ENCODE peak calls at places on chromosomes 11 and 22, in six cellular contexts. D is CD4-positive, alpha-beta T cell; Z is DMS153; P is activated T-helper 1 cell treated with Interleukin-2 at 50 U/mL for 16 hours; J is Calu3; M is SK-N-SH. V is an unnamed sample.
A peak's percentile ranks its signal among the peaks of the same experiment; 100 is the strongest.

GRCh38 chr11:69840371-69841169 is 21.4 kb upstream of the FGF3 start:
- DNase-seq in Z (no peak), D (no peak), M (no peak), J (peak; percentile 88), P (no peak), V (peak; percentile 37)

GRCh38 chr11:118434553-118435232 is 1.6 kb upstream of the KMT2A start:
- DNase-seq in M (no peak), D (peak; percentile 5), Z (no peak), J (peak; percentile 22), P (no peak), V (peak; percentile 69)

GRCh38 chr11:132644511-132644910 is 887.8 kb downstream of the OPCML start:
- DNase-seq in Z (peak; percentile 87), P (no peak), M (peak; percentile 10), D (no peak), J (no peak), V (no peak)

GRCh38 chr22:45488764-45489370 is 13.8 kb upstream of the FBLN1 start:
- DNase-seq in J (no peak), Z (no peak), P (no peak), M (no peak), D (no peak), V (no peak)

GRCh38 chr11:36073411-36074203 is 129.7 kb downstream of the LDLRAD3 start:
- DNase-seq in Z (no peak), D (no peak), M (peak; percentile 69), P (no peak), J (no peak), V (no peak)

GRCh38 chr11:10181811-10182210 is 112.2 kb downstream of the SBF2 start:
- DNase-seq in J (no peak), Z (no peak), P (no peak), M (peak; percentile 21), D (no peak), V (no peak)

GRCh38 chr11:122517403-122518379 is 137.8 kb upstream of the UBASH3B start:
- DNase-seq in D (no peak), M (no peak), P (no peak), J (no peak), Z (no peak), V (no peak)

GRCh38 chr11:26283852-26284421 is 48.0 kb upstream of the ANO3 start:
- DNase-seq in D (no peak), M (no peak), P (no peak), Z (no peak), J (no peak), V (no peak)

GRCh38 chr11:22920939-22921565 is 60.8 kb upstream of the CCDC179 start:
- DNase-seq in D (no peak), M (peak; percentile 39), Z (peak; percentile 3), J (peak; percentile 41), P (no peak), V (peak; percentile 49)

GRCh38 chr22:45521178-45521577 is 18.5 kb downstream of the FBLN1 start:
- DNase-seq in D (no peak), Z (no peak), M (no peak), J (no peak), P (no peak), V (no peak)

GRCh38 chr11:77371646-77372045 is 70.2 kb upstream of the GDPD4 start:
- DNase-seq in P (no peak), M (no peak), D (no peak), Z (no peak), J (no peak), V (no peak)

GRCh38 chr11:124199702-124200101 is 16.6 kb downstream of the OR10D3 start:
- DNase-seq in D (no peak), M (no peak), J (no peak), P (no peak), Z (peak; percentile 57), V (no peak)

GRCh38 chr11:17560281-17561110 is 13.4 kb downstream of the OTOG start:
- DNase-seq in Z (no peak), M (no peak), J (no peak), D (no peak), P (no peak), V (peak; percentile 92)

GRCh38 chr22:23240639-23241389 is 60.5 kb downstream of the BCR start:
- DNase-seq in J (peak; percentile 24), P (no peak), Z (no peak), D (no peak), M (peak; percentile 57), V (peak; percentile 50)

GRCh38 chr22:19448739-19449421 is 1.4 kb upstream of the C22orf39 start:
- DNase-seq in J (no peak), Z (no peak), D (no peak), P (no peak), M (no peak), V (no peak)

GRCh38 chr22:46857142-46857825 is 94.8 kb downstream of the TBC1D22A start:
- DNase-seq in M (no peak), J (no peak), D (no peak), P (no peak), Z (no peak), V (no peak)

GRCh38 chr22:19983701-19984100 is 32.9 kb downstream of the ARVCF start:
- DNase-seq in M (no peak), J (no peak), P (no peak), D (no peak), Z (no peak), V (no peak)

GRCh38 chr11:48182860-48183526 is 33.6 kb upstream of the OR4B1 start:
- DNase-seq in P (no peak), D (no peak), Z (no peak), M (no peak), J (no peak), V (no peak)

GRCh38 chr11:9906043-9906791 is 242.3 kb downstream of the SWAP70 start:
- DNase-seq in M (no peak), Z (no peak), D (no peak), P (no peak), J (no peak), V (peak; percentile 88)

GRCh38 chr11:9214765-9215164 is 50.4 kb downstream of the DENND5A start:
- DNase-seq in M (no peak), D (no peak), Z (no peak), J (peak; percentile 5), P (no peak), V (no peak)

GRCh38 chr11:118917488-118918127 is 8.1 kb downstream of the BCL9L start:
- DNase-seq in D (peak; percentile 60), P (no peak), M (no peak), Z (no peak), J (peak; percentile 65), V (peak; percentile 90)

GRCh38 chr22:22759371-22759770 is 115.0 kb downstream of the GGTLC2 start:
- DNase-seq in Z (no peak), P (no peak), M (no peak), J (no peak), D (no peak), V (no peak)

GRCh38 chr11:103673773-103674172 is 362.7 kb upstream of the DDI1 start:
- DNase-seq in P (no peak), J (no peak), D (no peak), M (no peak), Z (no peak), V (no peak)

GRCh38 chr11:111938687-111939160 is 1.6 kb downstream of the DIXDC1 start:
- DNase-seq in P (no peak), J (no peak), M (peak; percentile 27), D (peak; percentile 11), Z (no peak), V (no peak)

GRCh38 chr11:111586305-111586915 is 15.8 kb upstream of the SIK2 start:
- DNase-seq in M (peak; percentile 27), D (peak; percentile 39), Z (peak; percentile 28), P (no peak), J (peak; percentile 43), V (no peak)

GRCh38 chr22:19874307-19875060 is 19.8 kb upstream of the GNB1L start:
- DNase-seq in D (peak; percentile 26), Z (peak; percentile 31), P (no peak), M (peak; percentile 31), J (no peak), V (peak; percentile 31)

GRCh38 chr11:66363805-66364535 is 7.6 kb downstream of the SLC29A2 start:
- DNase-seq in D (peak; percentile 60), M (peak; percentile 86), P (peak; percentile 41), J (peak; percentile 75), Z (no peak), V (peak; percentile 83)

GRCh38 chr11:27392715-27393114 is 29.7 kb upstream of the CCDC34 start:
- DNase-seq in M (no peak), Z (no peak), D (no peak), J (no peak), P (no peak), V (peak; percentile 67)

GRCh38 chr11:111603633-111604130 is 1.4 kb downstream of the SIK2 start:
- DNase-seq in P (no peak), M (no peak), Z (no peak), J (no peak), D (no peak), V (no peak)

GRCh38 chr22:31139866-31140716 is at the start of gene PLA2G3:
- DNase-seq in J (no peak), D (no peak), P (no peak), M (peak; percentile 23), Z (peak; percentile 87), V (no peak)

GRCh38 chr11:1100417-1101245 is 26.0 kb downstream of the MUC2 start:
- DNase-seq in P (no peak), D (no peak), Z (no peak), M (no peak), J (no peak), V (no peak)

GRCh38 chr11:64241175-64241429 is 207 bp downstream of the FKBP2 start:
- DNase-seq in P (no peak), Z (no peak), J (no peak), D (no peak), M (no peak), V (no peak)

GRCh38 chr22:38697055-38697980 is 3.4 kb downstream of the JOSD1 start:
- DNase-seq in M (no peak), Z (no peak), P (no peak), D (no peak), J (peak; percentile 35), V (peak; percentile 67)

GRCh38 chr22:45211435-45211834 is 29.3 kb downstream of the KIAA0930 start:
- DNase-seq in J (no peak), M (no peak), Z (no peak), P (no peak), D (no peak), V (no peak)

GRCh38 chr11:60835472-60835871 is 6.4 kb upstream of the CCDC86 start:
- DNase-seq in M (no peak), J (no peak), Z (no peak), D (no peak), P (no peak), V (no peak)

GRCh38 chr11:65503923-65504670 is 5.3 kb downstream of the MALAT1 start:
- DNase-seq in M (no peak), P (no peak), J (no peak), Z (no peak), D (no peak), V (no peak)

GRCh38 chr11:134254433-134254832 is 1.1 kb downstream of the ACAD8 start:
- DNase-seq in Z (no peak), J (no peak), D (no peak), P (no peak), M (no peak), V (no peak)

GRCh38 chr11:34621876-34622275 is 983 bp downstream of the EHF start:
- DNase-seq in M (no peak), D (no peak), J (no peak), P (no peak), Z (no peak), V (no peak)

GRCh38 chr11:111846063-111846462 is 25.3 kb downstream of the ALG9 start:
- DNase-seq in M (peak; percentile 6), Z (no peak), J (no peak), P (no peak), D (no peak), V (no peak)

V was measured in Caco-2.